ENCODE peak calls at places on chromosomes 3 and 15, in seven cellular contexts. L is RWPE2, W is mesothelial cell of epicardium, K is MCF 10A, V is HFFc6, B is lower lobe of right lung, T is nephron progenitor cell. O is an unnamed sample.

GRCh38 chr3:181631901-181632300 is 79.8 kb upstream of the SOX2 start:
- DNase-seq in V (no peak), B (no peak), K (no peak), T (no peak), W (no peak), L (no peak), O (no peak)

GRCh38 chr3:47250309-47251060 is 32.1 kb downstream of the KIF9 start:
- DNase-seq in B (peak), T (peak), V (peak), W (no peak), K (peak), L (no peak), O (peak)

GRCh38 chr3:177657243-177657642 is 460.0 kb upstream of the TBL1XR1 start:
- DNase-seq in B (no peak), T (no peak), W (no peak), K (peak), L (no peak), V (no peak), O (no peak)

GRCh38 chr3:82093641-82094040 is 332.2 kb upstream of the GBE1 start:
- DNase-seq in V (no peak), K (no peak), W (no peak), B (no peak), T (no peak), L (no peak), O (no peak)

GRCh38 chr3:97958396-97958795 is 13.8 kb downstream of the RIOX2 start:
- DNase-seq in K (peak), B (no peak), L (no peak), V (peak), T (no peak), W (no peak), O (no peak)

GRCh38 chr15:65184305-65184943 is 718 bp downstream of the CLPX start:
- DNase-seq in T (peak), W (no peak), K (peak), B (peak), V (peak), L (no peak), O (peak)

GRCh38 chr3:184380210-184380626 is 364 bp downstream of the CHRD start:
- DNase-seq in W (peak), B (peak), L (no peak), K (peak), V (no peak), T (peak), O (peak)

GRCh38 chr3:3802021-3802420 is 2.8 kb downstream of the LRRN1 start:
- DNase-seq in L (no peak), K (no peak), B (no peak), T (peak), V (no peak), W (no peak), O (peak)

GRCh38 chr3:8733332-8734094 is at the start of gene CAV3:
- DNase-seq in L (no peak), K (no peak), V (no peak), T (no peak), B (no peak), W (no peak), O (no peak)

GRCh38 chr3:115845986-115846385 is 222.7 kb downstream of the GAP43 start:
- DNase-seq in T (no peak), W (no peak), L (no peak), K (no peak), V (no peak), B (no peak), O (no peak)

GRCh38 chr15:78681306-78682012 is 40.4 kb upstream of the CHRNB4 start:
- DNase-seq in L (peak), K (no peak), B (no peak), T (peak), W (no peak), V (no peak), O (no peak)

GRCh38 chr3:3126477-3127431 is at the start of gene TRNT1:
- DNase-seq in W (peak), B (peak), T (peak), L (peak), V (peak), K (peak), O (peak)

DNA sequence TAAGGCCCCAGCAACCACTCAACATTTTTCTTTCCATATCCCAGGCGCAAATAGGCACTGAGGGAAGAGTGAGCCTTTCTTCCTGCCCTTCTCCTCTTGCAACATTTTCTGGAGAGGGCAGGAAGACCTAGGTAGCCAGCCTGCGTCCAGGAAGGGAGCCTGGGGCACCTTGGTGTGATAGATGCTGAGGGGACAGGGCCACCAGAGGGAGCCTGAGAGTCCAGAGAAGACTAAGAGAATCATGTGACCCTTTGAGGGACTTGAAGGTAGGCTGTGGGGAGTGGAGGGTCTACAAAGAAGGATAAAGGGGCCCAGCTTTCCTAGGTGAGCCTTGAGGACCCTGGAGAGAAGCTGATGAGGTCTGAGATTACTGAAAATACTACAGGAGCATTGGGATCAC is 346.6 kb downstream of the CNTN6 start:
- DNase-seq in V (no peak), T (peak), W (no peak), K (peak), L (no peak), B (no peak), O (no peak)
- TF ChIP-seq CTCF in V (no peak), T (no peak), W (no peak), K (peak), L (peak), B (peak), O (no peak)

GRCh38 chr3:120708408-120708807 is 26.4 kb upstream of the HGD start:
- DNase-seq in V (no peak), K (no peak), L (no peak), B (no peak), W (no peak), T (no peak), O (no peak)

GRCh38 chr3:120706950-120707349 is 24.9 kb upstream of the HGD start:
- DNase-seq in T (no peak), B (no peak), K (no peak), W (no peak), V (no peak), L (no peak), O (no peak)

GRCh38 chr3:120710359-120710758 is 28.3 kb upstream of the HGD start:
- DNase-seq in L (no peak), T (no peak), B (no peak), V (no peak), K (no peak), W (no peak), O (no peak)

GRCh38 chr3:120705851-120706582 is 24.0 kb upstream of the HGD start:
- DNase-seq in K (peak), T (no peak), V (no peak), L (no peak), W (no peak), B (no peak), O (no peak)
- TF ChIP-seq CTCF in K (no peak), T (no peak), V (no peak), L (no peak), W (no peak), B (no peak), O (no peak)

DNA sequence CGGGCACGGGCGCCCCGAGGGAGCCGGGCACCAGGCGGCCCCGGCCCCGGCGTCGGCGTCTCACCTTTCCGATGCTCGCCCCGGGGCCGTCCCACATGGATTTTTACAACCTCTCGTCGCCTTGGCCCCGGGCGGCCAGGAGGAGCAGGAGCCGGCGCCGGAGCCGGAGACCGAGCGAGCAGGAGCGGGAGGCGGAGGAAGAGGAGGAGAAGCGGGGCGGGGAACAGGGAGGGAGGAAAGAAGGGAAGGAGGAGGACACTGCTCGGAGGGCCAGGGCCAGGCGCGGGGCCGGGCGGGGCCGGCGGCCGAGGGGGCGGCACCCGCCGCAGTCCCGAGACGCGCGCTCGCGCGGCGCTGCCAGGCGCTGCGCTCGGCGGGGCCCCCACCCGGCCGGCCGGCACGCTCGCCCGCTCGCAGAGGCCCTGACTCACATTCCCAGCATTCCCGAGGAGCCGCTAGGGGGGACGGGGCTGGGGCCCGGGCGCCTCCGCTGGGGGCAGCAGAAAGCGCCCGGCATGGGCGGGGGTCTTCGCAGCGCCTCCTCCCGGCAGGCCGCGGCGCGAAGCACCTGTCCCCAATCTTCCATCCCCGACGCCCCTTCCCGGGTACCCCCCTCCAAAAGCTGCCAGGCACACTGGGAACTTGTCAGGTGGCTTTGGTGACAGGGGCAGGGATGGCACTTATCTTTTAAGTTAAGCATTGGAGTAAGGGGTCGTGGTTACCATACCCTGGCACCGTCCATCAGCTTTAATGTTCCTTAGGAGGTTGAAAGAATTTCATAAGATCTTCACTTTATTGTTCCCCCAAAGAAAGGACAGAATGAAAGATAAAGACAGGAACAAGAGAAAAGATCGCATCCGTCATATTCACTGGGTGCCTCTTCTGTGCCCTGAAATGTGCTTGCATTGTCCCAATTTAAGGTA is at the start of gene ERC2:
- DNase-seq in V (no peak), B (peak), K (peak), L (no peak), W (peak), T (peak), O (peak)
- TF ChIP-seq CTCF in V (no peak), B (no peak), K (peak), L (peak), W (peak), T (peak), O (peak)

GRCh38 chr3:185824051-185824466 is 783 bp downstream of the IGF2BP2 start:
- DNase-seq in L (no peak), V (no peak), B (peak), K (peak), W (peak), T (peak), O (peak)

GRCh38 chr3:185822221-185822956 is 2.5 kb downstream of the IGF2BP2 start:
- DNase-seq in V (peak), B (no peak), K (peak), T (no peak), L (no peak), W (no peak), O (no peak)

GRCh38 chr3:185822957-185823279 is 1.9 kb downstream of the IGF2BP2 start:
- DNase-seq in L (no peak), T (no peak), W (no peak), B (no peak), V (no peak), K (no peak), O (no peak)

GRCh38 chr3:185824467-185825378 is at the start of gene IGF2BP2:
- DNase-seq in T (peak), V (peak), B (peak), W (peak), K (peak), L (peak), O (peak)

GRCh38 chr3:185823280-185824044 is 1.4 kb downstream of the IGF2BP2 start:
- DNase-seq in B (peak), V (no peak), L (no peak), K (peak), T (peak), W (peak), O (peak)
- TF ChIP-seq CTCF in B (no peak), V (peak), L (no peak), K (no peak), T (no peak), W (no peak), O (no peak)

DNA sequence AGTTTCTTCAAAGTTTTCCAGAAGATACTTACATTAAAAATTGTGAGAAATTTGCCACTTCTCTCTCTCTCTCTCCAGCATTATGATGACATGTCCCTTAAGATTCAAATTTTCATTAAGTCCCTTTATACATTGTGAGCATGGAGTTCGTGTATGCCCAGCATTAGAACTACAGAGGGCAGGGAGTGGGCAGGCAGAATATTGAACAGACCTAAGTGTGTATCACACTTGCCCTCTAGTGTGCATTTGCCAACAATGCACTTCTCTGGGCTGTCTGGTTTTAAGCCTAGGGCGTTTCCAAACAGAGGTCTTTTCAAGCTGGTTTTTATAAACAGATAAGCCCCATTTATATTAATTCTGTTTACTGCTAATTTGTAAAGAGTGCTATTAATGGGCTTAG is 28.3 kb upstream of the CMSS1 start:
- DNase-seq in V (peak), L (no peak), T (peak), W (no peak), B (no peak), K (peak), O (peak)
- TF ChIP-seq CTCF in V (peak), L (peak), T (peak), W (peak), B (peak), K (peak), O (peak)

DNA sequence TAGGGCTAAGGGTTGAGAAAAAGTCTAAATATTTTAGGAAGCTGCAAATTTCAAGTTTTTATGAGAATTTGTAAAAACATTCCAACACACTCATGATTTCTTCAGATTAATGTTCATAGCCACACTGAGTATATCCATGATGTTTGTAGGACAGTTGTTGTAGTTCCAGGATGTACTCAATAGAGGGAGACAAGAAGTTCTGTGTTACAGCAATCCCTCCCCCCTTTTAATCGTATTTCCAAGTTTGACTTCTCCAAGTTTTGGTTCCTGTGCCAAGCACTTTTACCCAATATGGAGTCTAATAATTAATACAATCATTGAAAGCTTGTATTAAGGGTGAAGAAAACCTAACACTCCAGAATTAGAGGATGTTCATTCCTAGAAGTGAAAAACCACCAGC is 143.4 kb downstream of the FEZF2 start:
- DNase-seq in K (peak), B (no peak), V (no peak), L (no peak), T (no peak), W (no peak), O (no peak)
- TF ChIP-seq CTCF in K (no peak), B (no peak), V (peak), L (peak), T (peak), W (no peak), O (peak)

DNA sequence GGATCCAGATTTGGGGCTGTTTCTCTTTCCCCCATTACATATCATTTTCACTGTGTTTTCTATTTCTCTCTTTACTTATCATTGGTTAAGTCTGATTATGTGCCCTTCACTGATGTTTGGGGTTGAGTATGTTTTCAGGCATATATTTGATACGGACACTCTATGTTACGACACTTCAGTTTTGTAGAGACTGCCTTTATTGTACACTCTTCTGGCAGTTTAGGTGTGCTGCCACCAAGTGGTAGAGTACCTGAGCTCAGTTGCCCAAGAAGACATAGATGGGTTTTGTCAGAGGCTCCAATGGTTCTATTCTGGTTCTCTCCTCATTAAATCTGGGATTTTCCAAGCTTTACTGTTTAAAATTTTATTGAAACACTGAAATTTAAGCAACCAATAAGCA is 255.0 kb upstream of the ROPN1 start:
- DNase-seq in V (no peak), T (no peak), L (no peak), W (no peak), B (no peak), K (peak), O (no peak)
- TF ChIP-seq CTCF in V (peak), T (peak), L (peak), W (no peak), B (peak), K (no peak), O (peak)

O was measured in endothelial cell.